ENCODE peak calls at places on chromosomes 2 and 18, in six cellular contexts. One of them, this sample, is unnamed.

GRCh38 chr2:109292377-109292776 is 163.4 kb downstream of the SH3RF3 start:
- DNase-seq in caudate nucleus: no peak
- DNase-seq in SK-N-MC: no peak
- DNase-seq in adrenal gland: no peak
- DNase-seq in heart right ventricle: no peak
- DNase-seq in breast epithelium: no peak
- DNase-seq in this sample: no peak

GRCh38 chr2:128084757-128085156 is 6.2 kb upstream of the UGGT1 start:
- DNase-seq in caudate nucleus: no peak
- DNase-seq in SK-N-MC: no peak
- DNase-seq in adrenal gland: no peak
- DNase-seq in heart right ventricle: no peak
- DNase-seq in breast epithelium: no peak
- DNase-seq in this sample: no peak

GRCh38 chr2:104434363-104434792 is 419.5 kb upstream of the POU3F3 start:
- DNase-seq in caudate nucleus: no peak
- DNase-seq in SK-N-MC: no peak
- DNase-seq in adrenal gland: peak
- DNase-seq in heart right ventricle: no peak
- DNase-seq in breast epithelium: no peak
- DNase-seq in this sample: peak

GRCh38 chr2:30796723-30797122 is 10.5 kb downstream of the CAPN13 start:
- DNase-seq in caudate nucleus: no peak
- DNase-seq in SK-N-MC: no peak
- DNase-seq in adrenal gland: no peak
- DNase-seq in heart right ventricle: no peak
- DNase-seq in breast epithelium: no peak
- DNase-seq in this sample: no peak

GRCh38 chr2:53129851-53130250 is 637.8 kb upstream of the CHAC2 start:
- DNase-seq in caudate nucleus: no peak
- DNase-seq in SK-N-MC: no peak
- DNase-seq in adrenal gland: no peak
- DNase-seq in heart right ventricle: no peak
- DNase-seq in breast epithelium: no peak
- DNase-seq in this sample: no peak

GRCh38 chr2:128773641-128774319 is 455.1 kb upstream of the HS6ST1 start:
- DNase-seq in caudate nucleus: no peak
- DNase-seq in SK-N-MC: no peak
- DNase-seq in adrenal gland: no peak
- DNase-seq in heart right ventricle: no peak
- DNase-seq in breast epithelium: peak
- DNase-seq in this sample: no peak

GRCh38 chr2:12119841-12120240 is 373.4 kb downstream of the LPIN1 start:
- DNase-seq in caudate nucleus: no peak
- DNase-seq in SK-N-MC: no peak
- DNase-seq in adrenal gland: no peak
- DNase-seq in heart right ventricle: no peak
- DNase-seq in breast epithelium: no peak
- DNase-seq in this sample: no peak

GRCh38 chr2:146890491-146890890 is 954.3 kb upstream of the ACVR2A start:
- DNase-seq in caudate nucleus: no peak
- DNase-seq in SK-N-MC: no peak
- DNase-seq in adrenal gland: no peak
- DNase-seq in heart right ventricle: no peak
- DNase-seq in breast epithelium: no peak
- DNase-seq in this sample: no peak

GRCh38 chr2:64952113-64952895 is 36.9 kb upstream of the SLC1A4 start:
- DNase-seq in caudate nucleus: no peak
- DNase-seq in SK-N-MC: no peak
- DNase-seq in adrenal gland: no peak
- DNase-seq in heart right ventricle: no peak
- DNase-seq in breast epithelium: no peak
- DNase-seq in this sample: no peak

GRCh38 chr2:120791961-120792295 is 56.3 kb downstream of the GLI2 start:
- DNase-seq in caudate nucleus: no peak
- DNase-seq in SK-N-MC: no peak
- DNase-seq in adrenal gland: no peak
- DNase-seq in heart right ventricle: no peak
- DNase-seq in breast epithelium: no peak
- DNase-seq in this sample: no peak

GRCh38 chr2:20049631-20050030 is 1.8 kb downstream of the LAPTM4A start:
- DNase-seq in caudate nucleus: no peak
- DNase-seq in SK-N-MC: no peak
- DNase-seq in adrenal gland: no peak
- DNase-seq in heart right ventricle: no peak
- DNase-seq in breast epithelium: no peak
- DNase-seq in this sample: no peak

GRCh38 chr2:119170504-119170903 is 12.0 kb upstream of the C1QL2 start:
- DNase-seq in caudate nucleus: no peak
- DNase-seq in SK-N-MC: no peak
- DNase-seq in adrenal gland: no peak
- DNase-seq in heart right ventricle: no peak
- DNase-seq in breast epithelium: no peak
- DNase-seq in this sample: no peak

DNA sequence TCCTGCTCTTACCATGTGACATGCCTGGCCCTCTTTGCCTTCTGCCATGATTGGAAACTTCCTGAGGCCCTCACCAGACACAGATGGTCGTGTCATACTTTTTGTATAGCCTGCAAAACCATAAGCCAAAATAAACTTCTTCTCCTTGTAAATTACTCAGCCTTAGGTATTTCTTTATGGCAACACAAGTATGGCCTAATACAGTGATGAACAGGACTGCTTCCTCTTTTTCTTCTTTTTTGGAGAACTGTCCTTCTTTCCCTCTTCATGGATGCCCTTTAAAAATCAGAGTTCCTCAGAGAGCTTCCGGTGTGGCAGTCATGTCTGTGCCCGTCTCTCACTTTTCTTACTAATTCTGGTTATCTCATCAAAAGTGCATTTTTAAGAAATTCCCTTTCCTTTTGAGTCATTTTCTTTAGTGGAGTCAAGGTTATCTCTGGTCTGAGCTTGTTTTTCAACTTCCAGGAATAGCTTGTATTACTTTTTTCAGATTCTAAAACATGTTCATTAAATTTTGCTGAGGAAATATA is 9.2 kb upstream of the IL1A start:
- DNase-seq in caudate nucleus: no peak
- DNase-seq in SK-N-MC: no peak
- DNase-seq in adrenal gland: no peak
- DNase-seq in heart right ventricle: no peak
- DNase-seq in breast epithelium: no peak
- DNase-seq in this sample: no peak
- H3K27ac ChIP-seq in caudate nucleus: no peak
- H3K27ac ChIP-seq in SK-N-MC: no peak
- H3K27ac ChIP-seq in adrenal gland: no peak
- H3K27ac ChIP-seq in heart right ventricle: no peak
- H3K27ac ChIP-seq in breast epithelium: no peak
- H3K27ac ChIP-seq in this sample: no peak

GRCh38 chr18:55582325-55582724 is 5.7 kb downstream of the TCF4 start:
- DNase-seq in caudate nucleus: no peak
- DNase-seq in SK-N-MC: no peak
- DNase-seq in adrenal gland: no peak
- DNase-seq in heart right ventricle: no peak
- DNase-seq in breast epithelium: no peak
- DNase-seq in this sample: no peak
- H3K27ac ChIP-seq in caudate nucleus: no peak
- H3K27ac ChIP-seq in SK-N-MC: no peak
- H3K27ac ChIP-seq in adrenal gland: no peak
- H3K27ac ChIP-seq in heart right ventricle: no peak
- H3K27ac ChIP-seq in breast epithelium: no peak
- H3K27ac ChIP-seq in this sample: peak

GRCh38 chr2:106983305-106983704 is 97.3 kb upstream of the ST6GAL2 start:
- DNase-seq in caudate nucleus: no peak
- DNase-seq in SK-N-MC: no peak
- DNase-seq in adrenal gland: no peak
- DNase-seq in heart right ventricle: no peak
- DNase-seq in breast epithelium: no peak
- DNase-seq in this sample: no peak
- H3K27ac ChIP-seq in caudate nucleus: no peak
- H3K27ac ChIP-seq in SK-N-MC: no peak
- H3K27ac ChIP-seq in adrenal gland: no peak
- H3K27ac ChIP-seq in heart right ventricle: no peak
- H3K27ac ChIP-seq in breast epithelium: no peak
- H3K27ac ChIP-seq in this sample: no peak

DNA sequence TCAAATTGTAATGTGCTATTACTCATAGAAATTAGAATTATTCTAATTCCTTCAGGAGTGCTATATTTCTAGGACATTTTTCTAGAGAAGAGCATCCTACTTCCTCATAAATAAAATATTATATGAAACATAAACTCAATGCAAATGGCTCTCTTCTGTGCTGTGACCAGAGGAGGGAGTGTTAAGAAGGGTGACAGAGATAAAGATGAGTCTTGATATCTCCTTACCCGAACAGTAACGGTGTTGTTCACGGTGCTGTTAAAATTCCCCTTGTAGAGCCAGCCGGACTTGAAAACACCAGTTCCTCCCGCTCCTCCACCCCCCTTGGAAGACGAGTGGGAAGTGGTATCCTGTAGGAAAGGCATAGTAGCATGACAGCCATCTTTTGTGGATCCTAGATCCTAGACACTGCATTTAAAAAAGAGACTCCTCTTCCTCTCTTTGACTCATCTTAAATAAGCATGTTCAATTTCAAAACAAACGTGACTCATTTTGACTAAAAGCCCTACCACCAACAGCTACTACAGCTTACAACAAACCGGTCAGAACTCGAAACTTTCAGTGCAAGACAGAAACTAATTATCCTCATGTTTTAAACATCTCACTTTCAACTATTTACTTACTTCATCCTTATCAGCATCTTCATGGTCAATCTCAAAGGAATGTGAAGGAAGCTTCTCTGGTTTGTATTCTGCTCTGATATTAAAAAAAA is 156.3 kb downstream of the DOCK10 start:
- DNase-seq in caudate nucleus: no peak
- DNase-seq in SK-N-MC: no peak
- DNase-seq in adrenal gland: no peak
- DNase-seq in heart right ventricle: no peak
- DNase-seq in breast epithelium: no peak
- DNase-seq in this sample: no peak
- H3K27ac ChIP-seq in caudate nucleus: no peak
- H3K27ac ChIP-seq in SK-N-MC: no peak
- H3K27ac ChIP-seq in adrenal gland: no peak
- H3K27ac ChIP-seq in heart right ventricle: no peak
- H3K27ac ChIP-seq in breast epithelium: no peak
- H3K27ac ChIP-seq in this sample: no peak

GRCh38 chr2:219527472-219527871 is 13.2 kb downstream of the ASIC4 start:
- DNase-seq in caudate nucleus: no peak
- DNase-seq in SK-N-MC: no peak
- DNase-seq in adrenal gland: no peak
- DNase-seq in heart right ventricle: no peak
- DNase-seq in breast epithelium: no peak
- DNase-seq in this sample: no peak

GRCh38 chr2:219526320-219527075 is 12.2 kb downstream of the ASIC4 start:
- DNase-seq in caudate nucleus: no peak
- DNase-seq in SK-N-MC: no peak
- DNase-seq in adrenal gland: no peak
- DNase-seq in heart right ventricle: no peak
- DNase-seq in breast epithelium: no peak
- DNase-seq in this sample: no peak

GRCh38 chr2:219524817-219525216 is 10.5 kb downstream of the ASIC4 start:
- DNase-seq in caudate nucleus: no peak
- DNase-seq in SK-N-MC: no peak
- DNase-seq in adrenal gland: no peak
- DNase-seq in heart right ventricle: no peak
- DNase-seq in breast epithelium: no peak
- DNase-seq in this sample: no peak

GRCh38 chr2:219527076-219527394 is 12.8 kb downstream of the ASIC4 start:
- DNase-seq in caudate nucleus: no peak
- DNase-seq in SK-N-MC: no peak
- DNase-seq in adrenal gland: no peak
- DNase-seq in heart right ventricle: no peak
- DNase-seq in breast epithelium: no peak
- DNase-seq in this sample: no peak

DNA sequence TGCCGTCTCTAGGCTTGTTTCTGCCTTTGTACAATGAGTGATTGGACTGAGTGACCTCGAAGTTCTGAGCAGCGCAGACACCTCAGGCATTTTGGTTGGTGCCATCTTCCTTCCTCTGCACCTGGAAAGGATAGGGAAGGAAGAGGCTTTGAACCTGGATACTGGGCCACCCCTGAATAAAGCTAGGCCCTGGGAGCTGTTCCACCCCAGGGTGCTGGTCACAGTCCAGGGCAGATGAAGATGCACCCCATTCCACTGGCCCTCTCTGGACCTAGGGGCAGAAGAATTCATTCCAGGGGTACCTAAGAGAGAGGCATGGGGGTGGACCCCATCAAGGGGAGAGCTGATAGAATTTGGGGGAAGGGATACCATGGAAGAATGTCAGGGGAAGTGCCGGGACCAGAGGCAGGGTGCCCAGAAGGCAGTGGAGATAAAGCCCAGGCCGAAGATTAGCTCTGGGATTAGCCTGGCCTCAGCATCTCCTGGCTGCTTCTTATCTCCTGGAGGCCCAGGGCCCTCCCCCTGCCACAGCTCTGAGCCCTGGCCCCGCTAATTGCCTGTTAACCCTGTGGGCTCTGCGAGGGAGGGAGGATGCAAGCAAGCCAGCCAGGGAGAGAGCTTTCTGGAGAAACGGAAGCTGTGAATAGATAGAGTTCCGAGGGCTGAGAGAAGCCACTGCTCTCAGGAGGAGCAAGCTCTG is 11.4 kb downstream of the ASIC4 start:
- DNase-seq in caudate nucleus: no peak
- DNase-seq in SK-N-MC: no peak
- DNase-seq in adrenal gland: no peak
- DNase-seq in heart right ventricle: no peak
- DNase-seq in breast epithelium: no peak
- DNase-seq in this sample: no peak
- H3K27ac ChIP-seq in caudate nucleus: no peak
- H3K27ac ChIP-seq in SK-N-MC: no peak
- H3K27ac ChIP-seq in adrenal gland: no peak
- H3K27ac ChIP-seq in heart right ventricle: no peak
- H3K27ac ChIP-seq in breast epithelium: no peak
- H3K27ac ChIP-seq in this sample: no peak

GRCh38 chr2:96893289-96894150 is 23.6 kb upstream of the SEMA4C start:
- DNase-seq in caudate nucleus: no peak
- DNase-seq in SK-N-MC: no peak
- DNase-seq in adrenal gland: no peak
- DNase-seq in heart right ventricle: no peak
- DNase-seq in breast epithelium: no peak
- DNase-seq in this sample: no peak
- H3K27ac ChIP-seq in caudate nucleus: no peak
- H3K27ac ChIP-seq in SK-N-MC: no peak
- H3K27ac ChIP-seq in adrenal gland: no peak
- H3K27ac ChIP-seq in heart right ventricle: no peak
- H3K27ac ChIP-seq in breast epithelium: peak
- H3K27ac ChIP-seq in this sample: peak

GRCh38 chr2:23904692-23905091 is 22.2 kb downstream of the ATAD2B start:
- DNase-seq in caudate nucleus: no peak
- DNase-seq in SK-N-MC: no peak
- DNase-seq in adrenal gland: no peak
- DNase-seq in heart right ventricle: no peak
- DNase-seq in breast epithelium: no peak
- DNase-seq in this sample: no peak
- H3K27ac ChIP-seq in caudate nucleus: peak
- H3K27ac ChIP-seq in SK-N-MC: no peak
- H3K27ac ChIP-seq in adrenal gland: no peak
- H3K27ac ChIP-seq in heart right ventricle: no peak
- H3K27ac ChIP-seq in breast epithelium: no peak
- H3K27ac ChIP-seq in this sample: no peak

DNA sequence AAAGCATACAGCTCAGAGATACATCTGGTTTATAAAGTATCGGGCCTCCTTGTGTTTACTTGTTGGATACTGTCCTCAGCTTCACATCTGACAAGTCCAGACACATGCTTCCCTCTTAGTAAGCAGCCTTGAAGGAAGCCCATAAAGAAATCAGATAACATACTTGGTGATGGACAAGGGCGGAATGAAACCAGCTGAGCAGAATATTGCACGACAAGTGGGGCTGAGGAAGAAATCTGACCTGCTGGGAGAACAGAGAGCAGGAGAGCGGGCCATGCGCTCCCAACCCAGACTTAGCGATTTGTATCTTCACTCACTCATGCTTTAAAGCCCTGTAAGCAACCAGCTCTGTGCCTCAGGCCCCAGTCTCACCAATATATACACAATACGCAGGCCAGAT is 208.4 kb downstream of the CDH20 start:
- DNase-seq in caudate nucleus: no peak
- DNase-seq in SK-N-MC: no peak
- DNase-seq in adrenal gland: no peak
- DNase-seq in heart right ventricle: no peak
- DNase-seq in breast epithelium: no peak
- DNase-seq in this sample: no peak
- H3K27ac ChIP-seq in caudate nucleus: no peak
- H3K27ac ChIP-seq in SK-N-MC: no peak
- H3K27ac ChIP-seq in adrenal gland: no peak
- H3K27ac ChIP-seq in heart right ventricle: no peak
- H3K27ac ChIP-seq in breast epithelium: no peak
- H3K27ac ChIP-seq in this sample: no peak

This sample was measured in dorsolateral prefrontal cortex.